ENCODE peak calls at places on chromosomes 2 and 18, in five cellular contexts. L is fibroblast of pulmonary artery; I is NCI-H1092 treated with DMSO at 0.1 percent for 48 hours; J is activated CD8-positive, alpha-beta T cell treated with anti-CD3 and anti-CD28 coated beads for 36 hours; P is activated naive CD8-positive, alpha-beta T cell treated with anti-CD3 and anti-CD28 coated beads, Interleukin-2, amount 50 U/mL, for 24 hours. T is an unnamed sample.

GRCh38 chr2:58427572-58428285 is 186.6 kb upstream of the FANCL start:
- DNase-seq in L (peak), I (peak), J (peak), P (no peak), T (peak)

GRCh38 chr2:69149631-69150215 is 136.7 kb downstream of the ANTXR1 start:
- DNase-seq in L (peak), I (no peak), J (no peak), P (no peak), T (no peak)

GRCh38 chr18:61448316-61448715 is 115.1 kb downstream of the CDH20 start:
- DNase-seq in L (no peak), I (no peak), J (no peak), P (no peak), T (no peak)

GRCh38 chr2:119198267-119198840 is 25.3 kb upstream of the STEAP3 start:
- DNase-seq in L (peak), I (no peak), J (no peak), P (no peak), T (no peak)

GRCh38 chr2:144201868-144202468 is 318.0 kb downstream of the ZEB2 start:
- DNase-seq in L (peak), I (no peak), J (peak), P (no peak), T (no peak)

GRCh38 chr18:60649816-60650215 is 277.2 kb upstream of the MC4R start:
- DNase-seq in L (no peak), I (peak), J (no peak), P (no peak), T (no peak)

GRCh38 chr2:24930768-24931167 is 10.7 kb upstream of the ADCY3 start:
- DNase-seq in L (no peak), I (no peak), J (peak), P (peak), T (no peak)

GRCh38 chr18:50879302-50880107 is 587 bp downstream of the ME2 start:
- DNase-seq in L (peak), I (peak), J (peak), P (peak), T (no peak)

GRCh38 chr18:32442575-32442974 is 28.1 kb downstream of the GAREM1 start:
- DNase-seq in L (no peak), I (no peak), J (no peak), P (no peak), T (no peak)

GRCh38 chr2:38095996-38096861 is 20.3 kb upstream of the CYP1B1 start:
- DNase-seq in L (no peak), I (no peak), J (peak), P (no peak), T (peak)

GRCh38 chr18:24395049-24395780 is 2.4 kb downstream of the OSBPL1A start:
- DNase-seq in L (no peak), I (no peak), J (no peak), P (no peak), T (no peak)

GRCh38 chr18:10378688-10379465 is 75.6 kb upstream of the APCDD1 start:
- DNase-seq in L (no peak), I (no peak), J (no peak), P (no peak), T (no peak)

GRCh38 chr2:32289165-32290054 is 11.7 kb downstream of the YIPF4 start:
- DNase-seq in L (peak), I (no peak), J (no peak), P (no peak), T (no peak)

GRCh38 chr2:189092936-189093335 is 86.6 kb downstream of the COL5A2 start:
- DNase-seq in L (peak), I (no peak), J (no peak), P (no peak), T (no peak)

GRCh38 chr2:37912056-37912455 is 13.0 kb upstream of the RMDN2 start:
- DNase-seq in L (peak), I (no peak), J (no peak), P (no peak), T (no peak)

GRCh38 chr18:25456284-25456683 is 104.3 kb upstream of the ZNF521 start:
- DNase-seq in L (no peak), I (no peak), J (no peak), P (no peak), T (no peak)

GRCh38 chr18:12703714-12704113 is 872 bp downstream of the PSMG2 start:
- DNase-seq in L (peak), I (peak), J (peak), P (peak), T (peak)

GRCh38 chr2:169768262-169768995 is 30.2 kb upstream of the SSB start:
- DNase-seq in L (no peak), I (no peak), J (peak), P (peak), T (no peak)

GRCh38 chr2:171553858-171554257 is 31.6 kb downstream of the CYBRD1 start:
- DNase-seq in L (no peak), I (no peak), J (no peak), P (no peak), T (peak)

GRCh38 chr2:72914226-72915075 is 2.9 kb upstream of the EMX1 start:
- DNase-seq in L (no peak), I (no peak), J (no peak), P (no peak), T (no peak)

GRCh38 chr2:216879727-216880508 is 20.1 kb upstream of the TNP1 start:
- DNase-seq in L (no peak), I (no peak), J (no peak), P (no peak), T (no peak)